ENCODE peak calls at places on chromosomes 11 and 22, in six cellular contexts. T is pancreas; F is activated CD4-positive, alpha-beta T cell treated with anti-CD3 and anti-CD28 coated beads for 36 hours; D is Calu3; L is effector CD4-positive, alpha-beta T cell; J is esophagus squamous epithelium. V is an unnamed sample.

GRCh38 chr11:117273550-117274289 is 17.4 kb upstream of the BACE1-AS start:
- DNase-seq in L (no peak), F (no peak), D (no peak), J (no peak), T (no peak), V (no peak)

GRCh38 chr22:28000361-28000760 is 81.3 kb upstream of the PITPNB start:
- DNase-seq in L (no peak), F (no peak), D (no peak), T (no peak), J (no peak), V (no peak)

GRCh38 chr11:17578958-17579357 is 31.9 kb downstream of the OTOG start:
- DNase-seq in F (no peak), D (no peak), J (no peak), T (no peak), L (no peak), V (no peak)

GRCh38 chr11:46696212-46696558 is 4.2 kb downstream of the ARHGAP1 start:
- DNase-seq in F (no peak), D (no peak), T (no peak), L (no peak), J (no peak), V (no peak)

GRCh38 chr11:85712953-85713352 is 27.0 kb upstream of the CCDC89 start:
- DNase-seq in D (no peak), L (no peak), T (no peak), J (no peak), F (no peak), V (no peak)

GRCh38 chr22:40855960-40856512 is 403 bp downstream of the ST13 start:
- DNase-seq in J (no peak), D (peak), F (peak), L (no peak), T (no peak), V (no peak)

GRCh38 chr11:57650739-57651090 is 1.0 kb upstream of the YPEL4 start:
- DNase-seq in J (no peak), T (no peak), D (no peak), L (no peak), F (no peak), V (no peak)

GRCh38 chr11:112057170-112057569 is 16.6 kb downstream of the PIH1D2 start:
- DNase-seq in L (no peak), D (no peak), J (no peak), F (peak), T (no peak), V (no peak)

GRCh38 chr11:76911415-76911808 is 50.7 kb downstream of the ACER3 start:
- DNase-seq in L (no peak), D (no peak), T (no peak), J (no peak), F (no peak), V (no peak)

GRCh38 chr11:34363363-34364084 is 5.7 kb upstream of the ABTB2 start:
- DNase-seq in L (no peak), J (no peak), T (no peak), F (no peak), D (no peak), V (no peak)

GRCh38 chr11:124769804-124770774 is 8.0 kb upstream of the ESAM start:
- DNase-seq in L (no peak), F (no peak), J (no peak), T (no peak), D (no peak), V (no peak)

GRCh38 chr11:86067230-86068137 is 1.4 kb downstream of the PICALM start:
- DNase-seq in F (no peak), D (no peak), L (no peak), T (no peak), J (no peak), V (no peak)

GRCh38 chr22:33853200-33854097 is 66.8 kb downstream of the LARGE1 start:
- DNase-seq in L (no peak), D (peak), T (peak), F (peak), J (no peak), V (peak)

GRCh38 chr22:40819741-40820140 is 595 bp upstream of the SLC25A17 start:
- DNase-seq in D (no peak), L (no peak), F (no peak), J (no peak), T (no peak), V (no peak)

GRCh38 chr11:8790964-8791363 is 108.4 kb downstream of the RPL27A start:
- DNase-seq in F (no peak), T (no peak), D (no peak), J (no peak), L (no peak), V (no peak)

GRCh38 chr22:29314074-29314473 is 1.4 kb downstream of the RASL10A start:
- DNase-seq in J (no peak), D (no peak), T (no peak), F (no peak), L (no peak), V (no peak)

GRCh38 chr11:101912823-101913284 is 2.0 kb upstream of the CEP126 start:
- DNase-seq in J (no peak), L (no peak), T (no peak), F (no peak), D (no peak), V (no peak)

GRCh38 chr11:117544431-117544830 is 216.8 kb downstream of the CEP164 start:
- DNase-seq in L (no peak), J (no peak), F (no peak), T (no peak), D (no peak), V (no peak)

GRCh38 chr11:16778286-16778685 is 39.8 kb downstream of the C11orf58 start:
- DNase-seq in D (no peak), L (no peak), F (no peak), J (no peak), T (no peak), V (no peak)

GRCh38 chr11:116787436-116787785 is 412 bp downstream of the ZPR1 start:
- DNase-seq in J (no peak), T (no peak), L (no peak), F (no peak), D (no peak), V (no peak)

GRCh38 chr11:3340025-3340424 is 38.9 kb downstream of the ZNF195 start:
- DNase-seq in F (no peak), J (no peak), L (no peak), D (no peak), T (no peak), V (no peak)

GRCh38 chr22:22359465-22359864 is 114.9 kb downstream of the VPREB1 start:
- DNase-seq in T (no peak), D (no peak), J (no peak), F (no peak), L (no peak), V (no peak)

GRCh38 chr11:86811637-86812321 is 11.4 kb downstream of the PRSS23 start:
- DNase-seq in J (no peak), D (peak), L (no peak), F (no peak), T (peak), V (no peak)

GRCh38 chr22:31055322-31056159 is 25.6 kb upstream of the SMTN start:
- DNase-seq in T (peak), J (no peak), D (peak), L (no peak), F (no peak), V (no peak)

GRCh38 chr11:31397239-31397834 is 27.7 kb downstream of the DNAJC24 start:
- DNase-seq in L (no peak), D (no peak), J (no peak), F (no peak), T (no peak), V (peak)

GRCh38 chr22:46696614-46697013 is 41.4 kb downstream of the CERK start:
- DNase-seq in L (no peak), D (no peak), J (no peak), F (no peak), T (no peak), V (no peak)

GRCh38 chr22:27870234-27871191 is 48.5 kb downstream of the PITPNB start:
- DNase-seq in J (no peak), L (no peak), D (peak), T (no peak), F (no peak), V (no peak)

GRCh38 chr22:24444251-24444650 is 16.9 kb downstream of the ADORA2A start:
- DNase-seq in J (no peak), T (no peak), L (no peak), F (no peak), D (no peak), V (no peak)

GRCh38 chr11:57116654-57117053 is 65.1 kb upstream of the LRRC55 start:
- DNase-seq in F (peak), J (no peak), D (peak), L (no peak), T (peak), V (peak)

GRCh38 chr11:12175694-12176241 is 65.4 kb downstream of the MICAL2 start:
- DNase-seq in J (no peak), F (peak), T (no peak), D (no peak), L (no peak), V (no peak)

GRCh38 chr22:23217171-23218052 is 37.1 kb downstream of the BCR start:
- DNase-seq in L (no peak), F (no peak), J (no peak), D (no peak), T (no peak), V (no peak)

V was measured in GM19239.